ENCODE peak calls at places on chromosomes 2 and 18, in six cellular contexts. N is GM12878, O is HCT116, T is SK-N-SH, Q is K562, R is HepG2. A is an unnamed sample.

GRCh38 chr2:11998218-11998617 is 251.8 kb downstream of the LPIN1 start:
- DNase-seq in N (peak; percentile 60), O (no peak), T (no peak), Q (no peak), R (no peak), A (no peak)

GRCh38 chr2:37387143-37387835 is 42.9 kb downstream of the QPCT start:
- DNase-seq in N (no peak), O (no peak), T (peak; percentile 29), Q (no peak), R (no peak), A (no peak)

GRCh38 chr2:226798422-226799210 is 1.0 kb downstream of the IRS1 start:
- DNase-seq in N (no peak), O (no peak), T (peak; percentile 74), Q (no peak), R (no peak), A (no peak)

GRCh38 chr2:237137626-237138323 is 52.1 kb downstream of the COPS8 start:
- DNase-seq in N (no peak), O (no peak), T (no peak), Q (no peak), R (no peak), A (no peak)

GRCh38 chr2:85911836-85912692 is 23.3 kb upstream of the ST3GAL5 start:
- DNase-seq in N (no peak), O (no peak), T (no peak), Q (no peak), R (no peak), A (no peak)

GRCh38 chr18:26453370-26454030 is 94.9 kb downstream of the KCTD1 start:
- DNase-seq in N (no peak), O (no peak), T (peak; percentile 43), Q (no peak), R (no peak), A (no peak)

GRCh38 chr2:48284624-48285212 is 245.2 kb upstream of the STON1 start:
- DNase-seq in N (no peak), O (no peak), T (no peak), Q (peak; percentile 26), R (no peak), A (no peak)

GRCh38 chr2:24253303-24253919 is 78.6 kb downstream of the FAM228A start:
- DNase-seq in N (no peak), O (no peak), T (no peak), Q (peak; percentile 68), R (no peak), A (no peak)

GRCh38 chr18:39966275-39966674 is 1988.8 kb upstream of the PIK3C3 start:
- DNase-seq in N (no peak), O (no peak), T (no peak), Q (no peak), R (no peak), A (no peak)

GRCh38 chr18:44912740-44913478 is 232.2 kb downstream of the SETBP1 start:
- DNase-seq in N (no peak), O (no peak), T (no peak), Q (no peak), R (no peak), A (no peak)

GRCh38 chr2:96530474-96531357 is 5.8 kb upstream of the ARID5A start:
- DNase-seq in N (no peak), O (no peak), T (no peak), Q (no peak), R (no peak), A (no peak)

GRCh38 chr2:190585000-190585678 is 50.6 kb upstream of the NEMP2 start:
- DNase-seq in N (no peak), O (no peak), T (no peak), Q (peak; percentile 23), R (no peak), A (no peak)

GRCh38 chr18:39271654-39272053 is 1706.1 kb upstream of the CELF4 start:
- DNase-seq in N (no peak), O (no peak), T (no peak), Q (no peak), R (no peak), A (no peak)

GRCh38 chr2:183244300-183244849 is 120.1 kb downstream of the NUP35 start:
- DNase-seq in N (no peak), O (no peak), T (no peak), Q (no peak), R (no peak), A (no peak)

GRCh38 chr18:13477147-13477683 is 249.1 kb downstream of the FAM210A start:
- DNase-seq in N (no peak), O (no peak), T (no peak), Q (no peak), R (peak; percentile 63), A (no peak)

GRCh38 chr2:28422903-28423741 is 30.5 kb downstream of the FOSL2 start:
- DNase-seq in N (no peak), O (no peak), T (no peak), Q (no peak), R (no peak), A (no peak)

GRCh38 chr2:54455584-54456525 is at the start of gene SPTBN1:
- DNase-seq in N (no peak), O (peak; percentile 61), T (peak; percentile 97), Q (peak; percentile 17), R (peak; percentile 87), A (peak; percentile 36)

GRCh38 chr2:235674812-235675211 is 181.0 kb downstream of the AGAP1 start:
- DNase-seq in N (no peak), O (no peak), T (no peak), Q (no peak), R (no peak), A (no peak)

GRCh38 chr2:235670974-235671787 is 177.3 kb downstream of the AGAP1 start:
- DNase-seq in N (no peak), O (no peak), T (no peak), Q (no peak), R (no peak), A (no peak)

GRCh38 chr2:235674116-235674515 is 180.3 kb downstream of the AGAP1 start:
- DNase-seq in N (no peak), O (no peak), T (peak; percentile 64), Q (no peak), R (no peak), A (no peak)

GRCh38 chr2:235669983-235670962 is 176.4 kb downstream of the AGAP1 start:
- DNase-seq in N (no peak), O (no peak), T (peak; percentile 87), Q (no peak), R (no peak), A (no peak)

DNA sequence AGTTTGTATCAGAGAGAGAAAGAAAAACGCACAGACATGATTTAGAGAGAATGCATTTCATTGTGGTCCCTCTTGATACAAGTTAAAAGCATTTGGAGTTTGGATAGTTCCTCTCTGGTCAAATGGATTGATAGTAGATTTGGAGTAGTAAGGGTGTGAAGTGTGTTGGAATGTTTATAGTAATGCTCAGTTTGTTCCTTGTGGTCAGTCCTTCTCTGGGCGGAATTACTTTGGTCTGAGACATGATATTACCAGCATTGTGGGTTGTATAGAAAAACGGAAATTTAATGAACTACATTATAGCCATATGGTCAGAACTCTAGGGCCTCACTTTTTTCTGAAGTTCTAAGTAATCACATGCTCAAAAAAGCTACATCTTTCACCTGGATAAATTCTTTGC is 178.9 kb downstream of the AGAP1 start:
- DNase-seq in N (no peak), O (no peak), T (no peak), Q (no peak), R (no peak), A (no peak)
- TF ChIP-seq SIN3A in N (no peak), O (no peak), T (no peak), Q (no peak), R (no peak), A (no peak)

GRCh38 chr2:26475037-26475436 is 2.9 kb downstream of the OTOF start:
- DNase-seq in N (no peak), O (no peak), T (no peak), Q (no peak), R (no peak), A (no peak)
- TF ChIP-seq REST in N (no peak), O (no peak), T (no peak), Q (no peak), R (no peak), A (no peak)

DNA sequence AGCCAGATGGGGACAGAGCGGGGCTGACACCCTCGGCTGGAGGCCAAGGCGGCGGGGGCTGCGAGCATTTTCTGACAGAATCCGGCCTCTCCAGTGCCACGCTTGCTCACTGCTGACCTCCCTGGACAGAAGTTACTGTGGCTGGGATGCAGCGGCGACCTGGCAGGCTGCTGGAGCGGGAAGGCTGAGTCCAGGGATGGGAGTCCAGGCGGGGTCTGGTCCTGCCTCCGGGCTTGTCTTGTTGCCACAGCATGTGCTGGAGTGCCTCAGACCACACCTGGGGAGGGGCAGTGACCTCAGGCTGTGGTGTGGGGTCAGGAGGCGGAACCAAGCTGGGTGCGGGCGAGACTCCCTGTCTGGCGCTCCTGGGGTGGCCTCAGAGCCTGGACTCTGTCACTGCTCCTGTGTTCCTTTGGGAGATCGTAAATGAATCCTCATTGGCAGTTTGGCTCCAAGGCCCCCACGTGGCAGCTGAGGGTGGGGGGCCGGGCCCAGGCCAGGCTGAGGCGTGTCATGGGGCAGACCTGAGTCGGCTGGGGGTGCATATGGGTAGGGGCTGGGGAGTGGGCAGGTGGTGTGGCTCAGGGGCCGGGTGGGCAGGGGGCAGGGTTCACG is 5.5 kb downstream of the BOK start:
- DNase-seq in N (no peak), O (no peak), T (no peak), Q (no peak), R (peak; percentile 44), A (no peak)
- H3K4me3 ChIP-seq in N (no peak overlapping the region), O (no peak overlapping the region), T (no peak overlapping the region), Q (no peak overlapping the region), R (no peak overlapping the region), A (no peak overlapping the region)

GRCh38 chr2:138182276-138182675 is 218.0 kb downstream of the HNMT start:
- DNase-seq in N (no peak), O (no peak), T (no peak), Q (no peak), R (no peak), A (no peak)

GRCh38 chr2:138177693-138178092 is 213.4 kb downstream of the HNMT start:
- DNase-seq in N (no peak), O (no peak), T (no peak), Q (no peak), R (no peak), A (no peak)

GRCh38 chr2:138183700-138184099 is 219.4 kb downstream of the HNMT start:
- DNase-seq in N (no peak), O (no peak), T (no peak), Q (no peak), R (no peak), A (no peak)

GRCh38 chr2:138182913-138183312 is 218.6 kb downstream of the HNMT start:
- DNase-seq in N (no peak), O (no peak), T (no peak), Q (no peak), R (no peak), A (no peak)

GRCh38 chr2:138180691-138181386 is 216.6 kb downstream of the HNMT start:
- DNase-seq in N (no peak), O (no peak), T (peak; percentile 2), Q (no peak), R (peak; percentile 23), A (no peak)
- TF ChIP-seq SIN3A in N (no peak), O (no peak), T (no peak), Q (no peak), R (no peak), A (no peak)